ENCODE peak calls at places on chromosomes 12 and 14, in seven cellular contexts. H is tibial artery, B is kidney epithelial cell, N is NCI-H146, Z is NCI-H1092, O is midbrain, Y is cortex of kidney. W is an unnamed sample.

GRCh38 chr12:47133981-47134380 is 54.2 kb upstream of the AMIGO2 start:
- DNase-seq in H (no peak), B (no peak), N (no peak), Z (no peak), O (no peak), Y (no peak), W (no peak)

GRCh38 chr14:102819176-102819628 is 42.0 kb downstream of the TRAF3 start:
- DNase-seq in H (no peak), B (no peak), N (peak), Z (no peak), O (no peak), Y (no peak), W (peak)

GRCh38 chr12:86349196-86349595 is 93.0 kb upstream of the MGAT4C start:
- DNase-seq in H (no peak), B (no peak), N (peak), Z (no peak), O (no peak), Y (no peak), W (no peak)

GRCh38 chr12:4943067-4943937 is 33.6 kb downstream of the KCNA1 start:
- DNase-seq in H (no peak), B (no peak), N (peak), Z (no peak), O (no peak), Y (no peak), W (no peak)

GRCh38 chr12:46475972-46476645 is 103.5 kb upstream of the SLC38A2 start:
- DNase-seq in H (no peak), B (no peak), N (no peak), Z (no peak), O (no peak), Y (no peak), W (no peak)

GRCh38 chr14:65170768-65171251 is 68.5 kb upstream of the MAX start:
- DNase-seq in H (no peak), B (no peak), N (no peak), Z (no peak), O (peak), Y (no peak), W (peak)

GRCh38 chr12:52871291-52871961 is 22.6 kb upstream of the KRT78 start:
- DNase-seq in H (peak), B (no peak), N (no peak), Z (no peak), O (no peak), Y (no peak), W (no peak)

GRCh38 chr14:96167224-96168148 is 37.2 kb upstream of the BDKRB2 start:
- DNase-seq in H (no peak), B (no peak), N (peak), Z (no peak), O (no peak), Y (no peak), W (no peak)

GRCh38 chr12:5395443-5396401 is 36.2 kb upstream of the NTF3 start:
- DNase-seq in H (no peak), B (no peak), N (peak), Z (peak), O (no peak), Y (no peak), W (no peak)

GRCh38 chr14:99191663-99192621 is 80.1 kb downstream of the BCL11B start:
- DNase-seq in H (peak), B (peak), N (no peak), Z (peak), O (peak), Y (no peak), W (peak)

GRCh38 chr12:53735556-53735955 is 8.3 kb upstream of the CALCOCO1 start:
- DNase-seq in H (no peak), B (no peak), N (no peak), Z (peak), O (no peak), Y (no peak), W (no peak)

GRCh38 chr12:132408626-132409494 is 79.5 kb upstream of the GALNT9 start:
- DNase-seq in H (no peak), B (no peak), N (no peak), Z (no peak), O (no peak), Y (no peak), W (no peak)

GRCh38 chr12:117130806-117131205 is 31.6 kb upstream of the TESC start:
- DNase-seq in H (no peak), B (no peak), N (no peak), Z (no peak), O (no peak), Y (no peak), W (no peak)

GRCh38 chr14:67526676-67527459 is 6.2 kb upstream of the PLEKHH1 start:
- DNase-seq in H (no peak), B (no peak), N (peak), Z (peak), O (peak), Y (no peak), W (no peak)

GRCh38 chr12:89059061-89059460 is 293.2 kb downstream of the DUSP6 start:
- DNase-seq in H (no peak), B (no peak), N (no peak), Z (no peak), O (no peak), Y (no peak), W (no peak)

GRCh38 chr12:28933864-28934527 is 215.1 kb upstream of the FAR2 start:
- DNase-seq in H (no peak), B (no peak), N (no peak), Z (no peak), O (no peak), Y (no peak), W (no peak)

GRCh38 chr12:56374726-56375597 is 12.3 kb upstream of the APOF start:
- DNase-seq in H (no peak), B (peak), N (no peak), Z (no peak), O (no peak), Y (no peak), W (no peak)

GRCh38 chr14:68349900-68350323 is 443.0 kb downstream of the ZFP36L1 start:
- DNase-seq in H (no peak), B (no peak), N (peak), Z (peak), O (no peak), Y (no peak), W (no peak)

GRCh38 chr12:11807453-11807852 is 158.0 kb downstream of the ETV6 start:
- DNase-seq in H (no peak), B (no peak), N (peak), Z (peak), O (no peak), Y (no peak), W (no peak)

GRCh38 chr12:124774462-124775167 is 89.0 kb downstream of the SCARB1 start:
- DNase-seq in H (no peak), B (no peak), N (no peak), Z (no peak), O (peak), Y (no peak), W (peak)

GRCh38 chr12:74945771-74946198 is 263.9 kb downstream of the KCNC2 start:
- DNase-seq in H (no peak), B (peak), N (no peak), Z (no peak), O (no peak), Y (no peak), W (no peak)

GRCh38 chr14:32457213-32457920 is 128.3 kb downstream of the AKAP6 start:
- DNase-seq in H (no peak), B (no peak), N (no peak), Z (no peak), O (no peak), Y (no peak), W (no peak)

GRCh38 chr12:124668602-124669001 is 101.2 kb upstream of the NCOR2 start:
- DNase-seq in H (no peak), B (no peak), N (no peak), Z (no peak), O (no peak), Y (no peak), W (no peak)

GRCh38 chr14:52735921-52736489 is 6.0 kb downstream of the STYX start:
- DNase-seq in H (no peak), B (no peak), N (no peak), Z (no peak), O (no peak), Y (no peak), W (no peak)

GRCh38 chr12:113230315-113231274 is 9.3 kb downstream of the TPCN1 start:
- DNase-seq in H (no peak), B (no peak), N (no peak), Z (no peak), O (no peak), Y (no peak), W (no peak)

GRCh38 chr14:39859314-39859713 is 427.1 kb upstream of the FBXO33 start:
- DNase-seq in H (no peak), B (no peak), N (no peak), Z (no peak), O (no peak), Y (no peak), W (no peak)

GRCh38 chr14:34699873-34700621 is 14.3 kb downstream of the CFL2 start:
- DNase-seq in H (no peak), B (peak), N (peak), Z (peak), O (no peak), Y (no peak), W (no peak)

GRCh38 chr14:103317251-103317650 is 16.8 kb upstream of the EIF5 start:
- DNase-seq in H (no peak), B (no peak), N (no peak), Z (no peak), O (no peak), Y (no peak), W (no peak)

GRCh38 chr12:91144053-91144452 is 32.8 kb upstream of the LUM start:
- DNase-seq in H (no peak), B (no peak), N (no peak), Z (no peak), O (no peak), Y (no peak), W (no peak)

GRCh38 chr14:94125659-94126418 is 3.6 kb downstream of the IFI27L2 start:
- DNase-seq in H (no peak), B (no peak), N (no peak), Z (no peak), O (no peak), Y (no peak), W (no peak)

GRCh38 chr14:63051966-63052365 is 6.7 kb upstream of the KCNH5 start:
- DNase-seq in H (no peak), B (no peak), N (no peak), Z (no peak), O (no peak), Y (no peak), W (no peak)